ENCODE peak calls at places on chromosomes 13 and 19, in eight cellular contexts. X is CD4-positive, CD25-positive, alpha-beta regulatory T cell; Y is transverse colon; R is tibial artery; V is IMR-90; S is right cardiac atrium; A is Peyer's patch; P is effector memory CD4-positive, alpha-beta T cell. C is an unnamed sample.
A peak's percentile ranks its signal among the peaks of the same experiment; 100 is the strongest.

GRCh38 chr13:34152409-34152808 is 334.5 kb downstream of the RFC3 start:
- DNase-seq in X (no peak), Y (no peak), R (no peak), V (no peak), S (no peak), A (no peak), P (no peak), C (no peak)

GRCh38 chr13:94112731-94113130 is 366.8 kb downstream of the DCT start:
- DNase-seq in X (no peak), Y (no peak), R (no peak), V (no peak), S (no peak), A (no peak), P (no peak), C (no peak)

GRCh38 chr13:32894589-32895001 is 121.6 kb upstream of the KL start:
- DNase-seq in X (no peak), Y (no peak), R (no peak), V (peak; percentile 74), S (no peak), A (no peak), P (no peak), C (no peak)

GRCh38 chr13:36819064-36819810 is at the start of gene RFXAP:
- DNase-seq in X (peak; percentile 91), Y (peak; percentile 92), R (peak; percentile 90), V (peak; percentile 81), S (peak; percentile 98), A (peak; percentile 89), P (peak; percentile 88), C (peak; percentile 92)

GRCh38 chr19:40612831-40613668 is 11.9 kb downstream of the LTBP4 start:
- DNase-seq in X (peak; percentile 53), Y (peak; percentile 70), R (no peak), V (no peak), S (peak; percentile 86), A (peak; percentile 64), P (peak; percentile 56), C (peak; percentile 62)

GRCh38 chr19:54262066-54262465 is 5.0 kb upstream of the LILRB5 start:
- DNase-seq in X (no peak), Y (no peak), R (no peak), V (no peak), S (peak; percentile 32), A (no peak), P (no peak), C (no peak)

GRCh38 chr13:30824651-30825050 is 81.4 kb upstream of the MEDAG start:
- DNase-seq in X (no peak), Y (no peak), R (no peak), V (no peak), S (no peak), A (no peak), P (no peak), C (no peak)

GRCh38 chr19:42606660-42607351 is 12.1 kb upstream of the CEACAM8 start:
- DNase-seq in X (peak; percentile 22), Y (peak; percentile 73), R (no peak), V (peak; percentile 27), S (peak; percentile 79), A (peak; percentile 20), P (peak; percentile 17), C (no peak)

GRCh38 chr19:12733369-12733896 is 1.1 kb downstream of the TRIR start:
- DNase-seq in X (peak; percentile 29), Y (no peak), R (no peak), V (peak; percentile 45), S (no peak), A (peak; percentile 41), P (no peak), C (peak; percentile 38)

GRCh38 chr13:30463820-30464495 is 1.8 kb downstream of the HMGB1 start:
- DNase-seq in X (peak; percentile 70), Y (peak; percentile 75), R (peak; percentile 81), V (peak; percentile 50), S (peak; percentile 80), A (peak; percentile 70), P (peak; percentile 50), C (peak; percentile 76)

GRCh38 chr19:1001538-1002166 is 1.4 kb downstream of the GRIN3B start:
- DNase-seq in X (peak; percentile 66), Y (peak; percentile 65), R (no peak), V (no peak), S (peak; percentile 82), A (peak; percentile 52), P (peak; percentile 50), C (peak; percentile 64)

GRCh38 chr13:94612050-94612449 is 10.4 kb downstream of the GPR180 start:
- DNase-seq in X (no peak), Y (no peak), R (no peak), V (no peak), S (no peak), A (no peak), P (no peak), C (no peak)

GRCh38 chr13:77338961-77339401 is 12.1 kb upstream of the MYCBP2 start:
- DNase-seq in X (no peak), Y (no peak), R (no peak), V (no peak), S (peak; percentile 33), A (no peak), P (no peak), C (no peak)

DNA sequence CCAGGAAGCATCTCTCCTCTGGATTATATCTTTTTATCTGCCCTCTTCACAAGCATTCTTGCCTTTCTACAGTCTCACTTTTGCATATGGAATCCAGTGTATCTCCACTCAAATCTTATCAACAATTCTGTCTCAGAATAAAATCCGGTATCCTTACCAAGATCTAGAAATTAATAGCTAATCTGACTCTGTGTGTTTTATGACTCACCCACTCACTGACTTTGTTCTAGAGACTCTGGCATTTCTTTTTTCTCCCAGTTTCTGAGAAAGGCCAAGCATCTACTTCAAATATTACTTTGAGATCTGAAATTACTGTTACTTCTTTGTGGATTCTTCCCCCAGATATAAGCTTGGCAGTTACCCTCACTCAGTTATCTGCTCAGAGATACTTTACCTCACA is 913.5 kb upstream of the ATXN8OS start:
- DNase-seq in X (no peak), Y (no peak), R (no peak), V (no peak), S (no peak), A (no peak), P (no peak), C (no peak)
- H3K4me1 ChIP-seq in X (no peaks in the 10 kb centered on the region), Y (no peaks in the 10 kb centered on the region), R (no peaks in the 10 kb centered on the region), V (no peaks in the 10 kb centered on the region), S (no peaks in the 10 kb centered on the region), A (no peaks in the 10 kb centered on the region), P (no peaks in the 10 kb centered on the region), C (no peaks in the 10 kb centered on the region)

DNA sequence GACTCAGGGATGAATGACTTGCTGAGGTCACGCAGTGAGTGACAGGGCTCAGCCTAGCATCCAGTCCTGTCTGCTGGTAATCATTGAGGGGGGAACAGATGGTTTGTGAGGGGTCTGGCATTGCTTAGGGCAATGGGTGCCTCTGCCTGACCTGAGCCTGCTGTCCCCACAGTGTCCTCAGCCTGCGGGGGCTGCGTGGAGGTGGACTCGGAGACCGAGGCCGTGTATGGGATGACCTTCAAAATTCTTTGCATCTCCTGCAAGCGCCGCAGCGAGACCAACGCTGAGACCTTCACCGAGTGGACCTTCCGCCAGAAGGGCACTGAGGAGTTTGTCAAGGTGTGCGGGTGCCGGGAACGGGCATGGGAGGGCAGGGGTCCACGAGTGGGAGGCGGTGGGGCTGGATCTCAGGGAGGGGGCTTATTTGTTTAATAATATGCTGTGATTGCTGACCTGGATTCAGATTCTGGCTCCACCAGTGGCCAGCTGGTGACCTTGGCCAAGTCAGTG is 2.1 kb downstream of the SCN1B start:
- DNase-seq in X (no peak), Y (no peak), R (no peak), V (no peak), S (peak; percentile 31), A (no peak), P (no peak), C (no peak)
- H3K4me1 ChIP-seq in X (peaks cover 13% of the 10 kb centered on the region), Y (peaks cover 3% of the 10 kb centered on the region), R (peaks cover 21% of the 10 kb centered on the region), V (peaks cover 3% of the 10 kb centered on the region), S (peaks cover 2% of the 10 kb centered on the region), A (no peaks in the 10 kb centered on the region), P (peaks cover 10% of the 10 kb centered on the region), C (peaks cover 13% of the 10 kb centered on the region)

GRCh38 chr13:27266937-27267336 is 3.7 kb upstream of the RASL11A start:
- DNase-seq in X (no peak), Y (no peak), R (no peak), V (peak; percentile 33), S (no peak), A (no peak), P (no peak), C (no peak)
- H3K4me1 ChIP-seq in X (peaks cover 17% of the 10 kb centered on the region), Y (peaks cover 11% of the 10 kb centered on the region), R (peaks cover 6% of the 10 kb centered on the region), V (peaks cover 7% of the 10 kb centered on the region), S (no peaks in the 10 kb centered on the region), A (no peaks in the 10 kb centered on the region), P (peaks cover 6% of the 10 kb centered on the region), C (peaks cover 15% of the 10 kb centered on the region)

GRCh38 chr13:50735071-50735470 is 108.4 kb downstream of the DLEU7 start:
- DNase-seq in X (no peak), Y (no peak), R (no peak), V (no peak), S (no peak), A (no peak), P (no peak), C (no peak)
- H3K4me1 ChIP-seq in X (peaks cover 4% of the 10 kb centered on the region), Y (no peaks in the 10 kb centered on the region), R (no peaks in the 10 kb centered on the region), V (no peaks in the 10 kb centered on the region), S (peaks cover 3% of the 10 kb centered on the region), A (no peaks in the 10 kb centered on the region), P (no peaks in the 10 kb centered on the region), C (peaks cover 4% of the 10 kb centered on the region)

GRCh38 chr13:75432811-75433244 is 49.1 kb downstream of the TBC1D4 start:
- DNase-seq in X (no peak), Y (no peak), R (no peak), V (no peak), S (no peak), A (no peak), P (no peak), C (no peak)

GRCh38 chr13:75432045-75432444 is 49.9 kb downstream of the TBC1D4 start:
- DNase-seq in X (no peak), Y (no peak), R (no peak), V (peak; percentile 18), S (no peak), A (no peak), P (no peak), C (no peak)

GRCh38 chr13:75426421-75426820 is 55.5 kb downstream of the TBC1D4 start:
- DNase-seq in X (no peak), Y (no peak), R (no peak), V (no peak), S (no peak), A (no peak), P (no peak), C (no peak)

GRCh38 chr13:75425216-75426009 is 56.6 kb downstream of the TBC1D4 start:
- DNase-seq in X (no peak), Y (no peak), R (no peak), V (no peak), S (no peak), A (no peak), P (no peak), C (no peak)

DNA sequence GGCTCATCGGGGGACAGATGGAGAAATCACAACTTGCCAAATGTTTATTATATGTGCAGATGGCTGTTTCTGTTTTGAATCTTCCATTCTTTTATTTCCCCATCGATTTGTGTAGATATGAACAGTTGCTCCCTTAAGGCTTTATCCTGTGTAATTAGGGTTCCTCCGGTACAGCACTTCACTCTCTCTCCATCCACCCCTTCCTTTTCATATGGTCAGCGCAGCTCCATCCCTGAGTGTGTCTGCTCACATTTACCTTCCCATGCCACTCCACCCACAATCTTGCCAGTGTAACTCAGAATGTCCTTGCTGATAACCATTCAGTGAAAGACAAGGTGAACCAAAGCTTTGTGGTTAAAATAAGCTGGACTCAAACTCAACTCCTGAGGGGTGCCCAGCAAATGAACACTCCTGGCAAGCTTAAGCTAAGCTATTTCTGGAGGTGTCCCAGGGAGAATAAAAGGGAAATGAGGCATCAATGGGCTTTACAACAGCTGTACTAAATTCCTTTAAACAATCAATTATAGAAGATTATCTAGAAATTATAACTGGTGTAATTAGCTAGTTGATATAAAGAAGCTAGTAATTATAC is 51.3 kb downstream of the TBC1D4 start:
- DNase-seq in X (no peak), Y (no peak), R (no peak), V (no peak), S (no peak), A (no peak), P (no peak), C (no peak)
- H3K4me1 ChIP-seq in X (no peaks in the 10 kb centered on the region), Y (no peaks in the 10 kb centered on the region), R (peaks cover 5% of the 10 kb centered on the region), V (peaks cover 2% of the 10 kb centered on the region), S (peaks cover 5% of the 10 kb centered on the region), A (no peaks in the 10 kb centered on the region), P (no peaks in the 10 kb centered on the region), C (no peaks in the 10 kb centered on the region)

C was measured in CD4-positive, alpha-beta memory T cell.